ENCODE peak calls at places on chromosomes 7 and 10, in ten cellular contexts. J is uterus, A is NCI-H2081, G is NCI-H2029 treated with DMSO at 0.1 percent for 48 hours, Z is NCI-H524 treated with DMSO at 0.1 percent for 48 hours, H is RCC 7860, X is Caco-2, Q is head of caudate nucleus, E is GM10248, C is left ventricle myocardium inferior. N is an unnamed sample.

GRCh38 chr7:89001306-89001705 is 205.8 kb upstream of the TEX47 start:
- DNase-seq in X (no peak), C (no peak), A (no peak), G (no peak), E (no peak), Z (no peak), J (no peak), Q (no peak), H (no peak), N (no peak)

GRCh38 chr10:74898201-74898976 is 72.0 kb downstream of the KAT6B start:
- DNase-seq in E (peak; percentile 23), G (no peak), J (no peak), X (no peak), H (no peak), A (no peak), Z (no peak), C (no peak), Q (no peak), N (no peak)

GRCh38 chr10:97336942-97337719 is 2.6 kb upstream of the FRAT2 start:
- DNase-seq in J (no peak), H (no peak), G (no peak), Z (no peak), C (no peak), X (peak; percentile 47), E (no peak), A (peak; percentile 53), Q (no peak), N (no peak)

GRCh38 chr7:147861058-147861716 is 729.4 kb upstream of the C7orf33 start:
- DNase-seq in E (no peak), A (no peak), Z (no peak), G (peak; percentile 54), Q (no peak), X (no peak), H (no peak), C (no peak), J (no peak), N (no peak)

GRCh38 chr10:6102128-6102527 is 13.3 kb downstream of the RBM17 start:
- DNase-seq in X (no peak), C (no peak), G (no peak), E (no peak), A (no peak), H (no peak), J (no peak), Z (no peak), Q (no peak), N (no peak)

GRCh38 chr7:102914585-102914984 is 1.8 kb downstream of the LRRC17 start:
- DNase-seq in A (no peak), E (no peak), Q (no peak), G (no peak), H (no peak), C (peak; percentile 70), X (no peak), J (peak; percentile 56), Z (no peak), N (peak; percentile 32)

GRCh38 chr7:84017653-84018052 is 176.9 kb downstream of the SEMA3A start:
- DNase-seq in G (no peak), Q (no peak), X (no peak), J (no peak), A (no peak), Z (no peak), C (no peak), E (no peak), H (no peak), N (no peak)

GRCh38 chr10:101817542-101818118 is 614 bp downstream of the OGA start:
- DNase-seq in A (peak; percentile 19), C (peak; percentile 91), X (peak; percentile 51), Q (no peak), J (peak; percentile 86), H (peak; percentile 82), E (peak; percentile 23), G (no peak), Z (peak; percentile 28), N (peak; percentile 88)

GRCh38 chr10:79189853-79190435 is 121.2 kb downstream of the ZMIZ1 start:
- DNase-seq in A (no peak), Q (peak; percentile 63), X (no peak), Z (no peak), G (no peak), H (peak; percentile 77), J (no peak), E (no peak), C (no peak), N (no peak)

GRCh38 chr10:30897045-30897444 is 134.6 kb downstream of the ZNF438 start:
- DNase-seq in G (no peak), Q (no peak), J (no peak), Z (no peak), H (no peak), E (no peak), A (no peak), C (no peak), X (no peak), N (no peak)